ENCODE peak calls at places on chromosomes 1 and 21, in four cellular contexts. One of them, this sample, is unnamed.

GRCh38 chr1:147723691-147724323 is 36.6 kb downstream of the GJA5 start:
- DNase-seq in stimulated activated CD4-positive, alpha-beta T cell treated with anti-CD3 and anti-CD28 coated beads, TNF-alpha, amount 100 ng/mL, for 1 hour: no peak
- DNase-seq in CD4-positive, alpha-beta T cell: no peak
- DNase-seq in T1000: no peak
- DNase-seq in this sample: no peak

GRCh38 chr1:1777950-1778826 is at the start of gene NADK:
- DNase-seq in stimulated activated CD4-positive, alpha-beta T cell treated with anti-CD3 and anti-CD28 coated beads, TNF-alpha, amount 100 ng/mL, for 1 hour: peak
- DNase-seq in CD4-positive, alpha-beta T cell: peak
- DNase-seq in T1000: peak
- DNase-seq in this sample: no peak

GRCh38 chr1:167545349-167545748 is 8.2 kb downstream of the CREG1 start:
- DNase-seq in stimulated activated CD4-positive, alpha-beta T cell treated with anti-CD3 and anti-CD28 coated beads, TNF-alpha, amount 100 ng/mL, for 1 hour: no peak
- DNase-seq in CD4-positive, alpha-beta T cell: no peak
- DNase-seq in T1000: no peak
- DNase-seq in this sample: no peak

GRCh38 chr1:19476440-19477190 is 8.7 kb downstream of the CAPZB start:
- DNase-seq in stimulated activated CD4-positive, alpha-beta T cell treated with anti-CD3 and anti-CD28 coated beads, TNF-alpha, amount 100 ng/mL, for 1 hour: no peak
- DNase-seq in CD4-positive, alpha-beta T cell: peak
- DNase-seq in T1000: no peak
- DNase-seq in this sample: no peak

GRCh38 chr1:87805661-87806376 is 477.1 kb downstream of the LMO4 start:
- DNase-seq in stimulated activated CD4-positive, alpha-beta T cell treated with anti-CD3 and anti-CD28 coated beads, TNF-alpha, amount 100 ng/mL, for 1 hour: no peak
- DNase-seq in CD4-positive, alpha-beta T cell: no peak
- DNase-seq in T1000: peak
- DNase-seq in this sample: no peak

GRCh38 chr21:45615145-45615711 is 28.3 kb upstream of the PCBP3 start:
- DNase-seq in stimulated activated CD4-positive, alpha-beta T cell treated with anti-CD3 and anti-CD28 coated beads, TNF-alpha, amount 100 ng/mL, for 1 hour: peak
- DNase-seq in CD4-positive, alpha-beta T cell: peak
- DNase-seq in T1000: no peak
- DNase-seq in this sample: peak

GRCh38 chr1:19828546-19828945 is 13.5 kb upstream of the RNF186 start:
- DNase-seq in stimulated activated CD4-positive, alpha-beta T cell treated with anti-CD3 and anti-CD28 coated beads, TNF-alpha, amount 100 ng/mL, for 1 hour: no peak
- DNase-seq in CD4-positive, alpha-beta T cell: no peak
- DNase-seq in T1000: no peak
- DNase-seq in this sample: no peak

GRCh38 chr1:33177996-33178540 is 3.8 kb downstream of the TRIM62 start:
- DNase-seq in stimulated activated CD4-positive, alpha-beta T cell treated with anti-CD3 and anti-CD28 coated beads, TNF-alpha, amount 100 ng/mL, for 1 hour: no peak
- DNase-seq in CD4-positive, alpha-beta T cell: no peak
- DNase-seq in T1000: no peak
- DNase-seq in this sample: no peak

GRCh38 chr21:15140321-15141019 is 75.7 kb upstream of the NRIP1 start:
- DNase-seq in stimulated activated CD4-positive, alpha-beta T cell treated with anti-CD3 and anti-CD28 coated beads, TNF-alpha, amount 100 ng/mL, for 1 hour: no peak
- DNase-seq in CD4-positive, alpha-beta T cell: no peak
- DNase-seq in T1000: no peak
- DNase-seq in this sample: peak

GRCh38 chr1:1664941-1665814 is 6.4 kb upstream of the CDK11B start:
- DNase-seq in stimulated activated CD4-positive, alpha-beta T cell treated with anti-CD3 and anti-CD28 coated beads, TNF-alpha, amount 100 ng/mL, for 1 hour: no peak
- DNase-seq in CD4-positive, alpha-beta T cell: no peak
- DNase-seq in T1000: no peak
- DNase-seq in this sample: peak

GRCh38 chr1:182444497-182444896 is 5.4 kb upstream of the RGSL1 start:
- DNase-seq in stimulated activated CD4-positive, alpha-beta T cell treated with anti-CD3 and anti-CD28 coated beads, TNF-alpha, amount 100 ng/mL, for 1 hour: no peak
- DNase-seq in CD4-positive, alpha-beta T cell: no peak
- DNase-seq in T1000: no peak
- DNase-seq in this sample: no peak

GRCh38 chr1:221806984-221807383 is 65.1 kb upstream of the DUSP10 start:
- DNase-seq in stimulated activated CD4-positive, alpha-beta T cell treated with anti-CD3 and anti-CD28 coated beads, TNF-alpha, amount 100 ng/mL, for 1 hour: no peak
- DNase-seq in CD4-positive, alpha-beta T cell: no peak
- DNase-seq in T1000: no peak
- DNase-seq in this sample: no peak

GRCh38 chr1:237124856-237125462 is 83.0 kb downstream of the RYR2 start:
- DNase-seq in stimulated activated CD4-positive, alpha-beta T cell treated with anti-CD3 and anti-CD28 coated beads, TNF-alpha, amount 100 ng/mL, for 1 hour: no peak
- DNase-seq in CD4-positive, alpha-beta T cell: no peak
- DNase-seq in T1000: no peak
- DNase-seq in this sample: no peak

GRCh38 chr21:26405071-26405470 is 168.0 kb downstream of the CYYR1 start:
- DNase-seq in stimulated activated CD4-positive, alpha-beta T cell treated with anti-CD3 and anti-CD28 coated beads, TNF-alpha, amount 100 ng/mL, for 1 hour: no peak
- DNase-seq in CD4-positive, alpha-beta T cell: no peak
- DNase-seq in T1000: no peak
- DNase-seq in this sample: no peak

GRCh38 chr1:19395678-19396192 is 83.6 kb downstream of the SLC66A1 start:
- DNase-seq in stimulated activated CD4-positive, alpha-beta T cell treated with anti-CD3 and anti-CD28 coated beads, TNF-alpha, amount 100 ng/mL, for 1 hour: no peak
- DNase-seq in CD4-positive, alpha-beta T cell: no peak
- DNase-seq in T1000: peak
- DNase-seq in this sample: no peak

GRCh38 chr1:8813016-8813763 is 4.2 kb downstream of the RERE start:
- DNase-seq in stimulated activated CD4-positive, alpha-beta T cell treated with anti-CD3 and anti-CD28 coated beads, TNF-alpha, amount 100 ng/mL, for 1 hour: no peak
- DNase-seq in CD4-positive, alpha-beta T cell: no peak
- DNase-seq in T1000: no peak
- DNase-seq in this sample: no peak

GRCh38 chr1:247357062-247357780 is 25.6 kb upstream of the ZNF496 start:
- DNase-seq in stimulated activated CD4-positive, alpha-beta T cell treated with anti-CD3 and anti-CD28 coated beads, TNF-alpha, amount 100 ng/mL, for 1 hour: no peak
- DNase-seq in CD4-positive, alpha-beta T cell: no peak
- DNase-seq in T1000: no peak
- DNase-seq in this sample: no peak

GRCh38 chr1:204075116-204075636 is 2.3 kb downstream of the SOX13 start:
- DNase-seq in stimulated activated CD4-positive, alpha-beta T cell treated with anti-CD3 and anti-CD28 coated beads, TNF-alpha, amount 100 ng/mL, for 1 hour: no peak
- DNase-seq in CD4-positive, alpha-beta T cell: no peak
- DNase-seq in T1000: no peak
- DNase-seq in this sample: peak

GRCh38 chr21:28086861-28087581 is 905.7 kb downstream of the LTN1 start:
- DNase-seq in stimulated activated CD4-positive, alpha-beta T cell treated with anti-CD3 and anti-CD28 coated beads, TNF-alpha, amount 100 ng/mL, for 1 hour: no peak
- DNase-seq in CD4-positive, alpha-beta T cell: no peak
- DNase-seq in T1000: no peak
- DNase-seq in this sample: no peak

GRCh38 chr21:42324896-42325295 is 9.7 kb upstream of the TFF3 start:
- DNase-seq in stimulated activated CD4-positive, alpha-beta T cell treated with anti-CD3 and anti-CD28 coated beads, TNF-alpha, amount 100 ng/mL, for 1 hour: no peak
- DNase-seq in CD4-positive, alpha-beta T cell: no peak
- DNase-seq in T1000: no peak
- DNase-seq in this sample: no peak

GRCh38 chr1:216686860-216687545 is 36.2 kb downstream of the ESRRG start:
- DNase-seq in stimulated activated CD4-positive, alpha-beta T cell treated with anti-CD3 and anti-CD28 coated beads, TNF-alpha, amount 100 ng/mL, for 1 hour: no peak
- DNase-seq in CD4-positive, alpha-beta T cell: no peak
- DNase-seq in T1000: no peak
- DNase-seq in this sample: no peak